ENCODE peak calls at places on chromosomes 16 and 17, in four cellular contexts. D is body of pancreas, X is Panc1, V is WERI-Rb-1. P is an unnamed sample.

GRCh38 chr17:55448681-55449080 is 27.0 kb upstream of the MMD start:
- DNase-seq in D (no peak), X (no peak), V (no peak), P (no peak)

GRCh38 chr16:1779741-1780676 is 2.4 kb downstream of the SPSB3 start:
- DNase-seq in D (no peak), X (no peak), V (no peak), P (peak; percentile 63)

GRCh38 chr16:28876016-28876659 is 2.1 kb upstream of the ATP2A1 start:
- DNase-seq in D (no peak), X (no peak), V (no peak), P (no peak)

GRCh38 chr16:54342001-54342776 is 55.6 kb upstream of the IRX3 start:
- DNase-seq in D (no peak), X (no peak), V (no peak), P (no peak)

GRCh38 chr16:17749706-17750105 is 278.9 kb upstream of the XYLT1 start:
- DNase-seq in D (no peak), X (no peak), V (no peak), P (no peak)

GRCh38 chr16:22139008-22139407 is 23.3 kb upstream of the SDR42E2 start:
- DNase-seq in D (no peak), X (no peak), V (no peak), P (no peak)

GRCh38 chr17:57235124-57235523 is 21.2 kb upstream of the MSI2 start:
- DNase-seq in D (no peak), X (no peak), V (no peak), P (no peak)

GRCh38 chr17:17376362-17376761 is 73.2 kb downstream of the NT5M start:
- DNase-seq in D (no peak), X (peak; percentile 55), V (no peak), P (no peak)

GRCh38 chr16:86783626-86784266 is 205.4 kb downstream of the FOXL1 start:
- DNase-seq in D (no peak), X (no peak), V (no peak), P (no peak)

GRCh38 chr17:34307110-34307509 is 12.1 kb upstream of the CCL8 start:
- DNase-seq in D (no peak), X (no peak), V (no peak), P (peak; percentile 40)

GRCh38 chr16:82034981-82035612 is at the start of gene HSD17B2:
- DNase-seq in D (no peak), X (no peak), V (no peak), P (no peak)

GRCh38 chr17:80104321-80104955 is 3.1 kb downstream of the GAA start:
- DNase-seq in D (no peak), X (no peak), V (peak; percentile 59), P (peak; percentile 42)

GRCh38 chr17:81481011-81481799 is 31.4 kb downstream of the ACTG1 start:
- DNase-seq in D (peak; percentile 44), X (no peak), V (peak; percentile 92), P (peak; percentile 83)

GRCh38 chr16:67923414-67924127 is 8.1 kb downstream of the CTRL start:
- DNase-seq in D (peak; percentile 48), X (no peak), V (no peak), P (no peak)

DNA sequence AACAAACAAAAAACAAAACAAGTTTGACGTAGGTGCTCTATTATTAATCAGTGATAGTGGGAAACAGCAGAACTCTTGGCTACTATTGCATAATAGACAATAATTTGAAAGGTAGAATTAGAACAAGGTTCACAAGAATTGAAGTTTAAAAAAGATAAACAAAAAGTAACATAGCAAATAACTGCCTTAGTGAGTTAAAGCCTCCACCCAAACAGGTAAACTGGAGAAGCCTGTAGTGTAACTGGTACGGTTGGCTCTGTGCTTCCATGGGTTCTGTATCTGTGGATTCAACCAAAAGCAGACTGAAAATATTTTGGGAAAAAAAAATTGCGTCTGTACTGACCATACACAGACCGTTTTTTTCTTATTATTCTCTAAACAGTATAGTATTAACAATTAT is 38.5 kb downstream of the MBTD1 start:
- DNase-seq in D (no peak), X (no peak), V (no peak), P (no peak)
- H3K36me3 ChIP-seq in D (peaks cover 16% of the 10 kb centered on the region), X (peaks cover 27% of the 10 kb centered on the region), V (peaks cover 84% of the 10 kb centered on the region), P (peaks cover 3% of the 10 kb centered on the region)

GRCh38 chr17:1839516-1839915 is 9.7 kb downstream of the RPA1 start:
- DNase-seq in D (no peak), X (no peak), V (no peak), P (no peak)

GRCh38 chr17:1847191-1847590 is 17.4 kb downstream of the RPA1 start:
- DNase-seq in D (no peak), X (no peak), V (no peak), P (no peak)

DNA sequence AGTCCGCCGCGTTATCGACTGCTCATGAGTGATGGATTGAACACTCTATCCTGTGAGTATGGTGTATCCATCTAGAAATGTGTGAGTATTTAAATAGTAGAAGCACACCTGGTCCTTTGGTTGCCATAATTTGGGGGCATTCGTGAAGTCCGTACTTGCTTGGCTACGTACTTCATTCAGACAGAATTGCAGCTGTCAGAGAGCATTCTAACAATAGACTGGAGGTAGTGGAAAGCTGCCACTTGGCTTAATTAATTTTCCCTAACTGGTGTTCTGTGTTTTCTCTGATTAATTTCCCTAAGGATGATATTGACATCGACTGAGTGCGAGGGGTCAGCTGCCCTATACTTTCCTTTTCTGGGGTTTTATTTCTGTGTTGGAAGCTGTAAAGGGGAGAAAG is 14.1 kb downstream of the RPA1 start:
- DNase-seq in D (no peak), X (no peak), V (no peak), P (no peak)
- H3K27ac ChIP-seq in D (no peak overlapping the region), X (no peak overlapping the region), V (no peak overlapping the region), P (peak overlapping the region; percentile 43)

GRCh38 chr17:50185724-50186545 is 15.5 kb downstream of the COL1A1 start:
- DNase-seq in D (no peak), X (no peak), V (no peak), P (no peak)
- H3K36me3 ChIP-seq in D (no peaks in the 10 kb centered on the region), X (no peaks in the 10 kb centered on the region), V (peaks cover 24% of the 10 kb centered on the region), P (no peaks in the 10 kb centered on the region)

DNA sequence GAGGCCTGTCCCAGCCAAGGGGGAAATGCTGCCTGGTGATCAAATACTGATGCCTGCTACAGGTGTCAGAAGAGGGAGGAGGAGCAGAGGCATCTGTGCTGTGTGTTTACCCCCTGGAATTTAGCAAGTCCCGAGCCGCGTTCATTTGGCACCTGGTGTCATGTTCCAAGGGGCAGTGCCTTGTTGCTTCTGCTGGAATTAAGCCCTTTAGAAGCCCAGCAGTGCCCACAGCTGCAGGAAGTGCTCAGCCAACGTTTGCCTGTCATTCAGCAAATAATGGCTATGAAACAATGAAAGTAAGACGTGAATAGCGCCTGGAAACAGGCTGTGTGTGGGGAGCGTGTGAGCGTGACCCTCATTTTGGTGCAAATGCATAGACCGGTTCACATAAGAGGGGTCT is 5.9 kb upstream of the ATP2C2 start:
- DNase-seq in D (no peak), X (no peak), V (no peak), P (no peak)
- H3K27ac ChIP-seq in D (no peak overlapping the region), X (no peak overlapping the region), V (no peak overlapping the region), P (no peak overlapping the region)

DNA sequence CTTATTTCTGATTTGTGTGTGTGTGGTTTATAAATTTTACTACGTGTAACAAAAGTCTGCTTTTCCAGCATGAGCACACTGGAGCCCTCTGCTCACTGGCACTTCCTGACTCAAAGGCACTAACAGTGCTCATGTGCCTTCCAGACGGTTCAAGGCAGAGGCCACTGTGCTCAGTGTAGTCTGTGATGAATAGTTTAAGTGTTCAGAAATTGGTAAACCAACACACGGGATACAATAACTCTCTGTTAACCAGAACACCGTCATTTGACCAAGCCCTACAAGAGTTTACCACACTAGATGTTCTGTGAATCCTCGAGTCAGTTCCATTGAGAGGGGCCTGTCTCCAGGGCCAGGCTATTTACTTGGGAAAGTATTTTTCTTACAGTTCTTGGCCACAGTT is 191.9 kb downstream of the MRTFB start:
- DNase-seq in D (no peak), X (no peak), V (no peak), P (no peak)
- H3K36me3 ChIP-seq in D (peaks cover 48% of the 10 kb centered on the region), X (peaks cover 42% of the 10 kb centered on the region), V (peaks cover 47% of the 10 kb centered on the region), P (peaks cover 84% of the 10 kb centered on the region)

GRCh38 chr16:48384305-48384981 is 770 bp downstream of the SIAH1 start:
- DNase-seq in D (peak; percentile 57), X (no peak), V (peak; percentile 68), P (peak; percentile 66)
- H3K27ac ChIP-seq in D (peak overlapping the region; percentile 95), X (peak overlapping the region; percentile 91), V (peak overlapping the region; percentile 100), P (peak overlapping the region; percentile 100)

GRCh38 chr16:9138731-9139501 is 47.5 kb downstream of the HAPSTR1 start:
- DNase-seq in D (peak; percentile 63), X (no peak), V (peak; percentile 89), P (peak; percentile 80)

GRCh38 chr16:9138021-9138680 is 46.7 kb downstream of the HAPSTR1 start:
- DNase-seq in D (no peak), X (no peak), V (no peak), P (peak; percentile 40)

GRCh38 chr16:9141813-9142212 is 50.4 kb downstream of the HAPSTR1 start:
- DNase-seq in D (no peak), X (no peak), V (no peak), P (no peak)

GRCh38 chr16:9136596-9136995 is 45.2 kb downstream of the HAPSTR1 start:
- DNase-seq in D (no peak), X (no peak), V (no peak), P (no peak)

DNA sequence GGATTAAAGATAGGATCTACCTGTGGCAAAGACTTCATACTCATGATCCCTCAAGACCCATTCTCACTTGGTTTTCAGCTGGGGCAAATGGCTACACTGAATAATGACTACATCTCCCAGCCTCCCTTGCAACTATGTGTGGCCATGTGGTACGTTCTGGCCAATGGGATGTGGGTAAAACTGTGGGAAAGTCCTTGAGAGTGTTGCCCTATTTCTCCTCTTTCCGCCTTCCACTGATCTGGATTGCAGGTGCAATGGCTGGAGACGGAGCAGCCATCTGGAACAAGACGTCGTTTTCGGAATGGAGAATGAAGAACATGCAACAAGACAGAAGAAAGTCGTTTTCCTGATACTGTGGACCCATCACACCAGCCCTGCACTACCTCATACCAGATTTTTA is 48.5 kb downstream of the HAPSTR1 start:
- DNase-seq in D (no peak), X (no peak), V (peak; percentile 57), P (peak; percentile 15)
- H3K36me3 ChIP-seq in D (no peaks in the 10 kb centered on the region), X (no peaks in the 10 kb centered on the region), V (no peaks in the 10 kb centered on the region), P (no peaks in the 10 kb centered on the region)

GRCh38 chr16:71431991-71432390 is 9.9 kb downstream of the TLE7 start:
- DNase-seq in D (no peak), X (no peak), V (no peak), P (no peak)

GRCh38 chr16:71431176-71431575 is 10.7 kb downstream of the TLE7 start:
- DNase-seq in D (no peak), X (no peak), V (no peak), P (no peak)

GRCh38 chr16:71429581-71429980 is 12.3 kb downstream of the TLE7 start:
- DNase-seq in D (no peak), X (no peak), V (no peak), P (no peak)

GRCh38 chr16:71430744-71431143 is 11.1 kb downstream of the TLE7 start:
- DNase-seq in D (no peak), X (no peak), V (no peak), P (no peak)

GRCh38 chr16:71432906-71433305 is 8.9 kb downstream of the TLE7 start:
- DNase-seq in D (no peak), X (no peak), V (no peak), P (no peak)
- H3K27ac ChIP-seq in D (no peak overlapping the region), X (no peak overlapping the region), V (no peak overlapping the region), P (no peak overlapping the region)

DNA sequence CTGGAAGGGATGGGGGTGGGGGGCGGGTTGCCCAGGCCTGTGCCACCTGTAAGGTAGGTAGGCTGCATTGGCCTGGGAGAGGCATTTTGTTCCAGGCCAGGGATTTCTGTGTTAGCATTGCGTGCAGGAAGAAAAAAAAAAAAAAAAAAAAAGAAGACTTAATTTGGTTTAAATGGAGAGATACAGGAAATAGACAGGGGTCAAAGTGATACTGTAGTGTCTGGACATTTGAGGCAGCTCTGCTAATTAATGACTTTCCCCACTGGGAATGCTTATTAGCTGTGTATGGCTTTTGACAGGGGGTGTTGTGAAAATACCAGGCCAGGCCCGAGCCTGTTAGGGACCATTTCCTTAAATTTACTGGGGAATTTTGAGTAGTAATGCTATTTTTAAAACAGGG is 927 bp downstream of the MAP2K4 start:
- DNase-seq in D (no peak), X (no peak), V (no peak), P (no peak)
- H3K36me3 ChIP-seq in D (no peaks in the 10 kb centered on the region), X (no peaks in the 10 kb centered on the region), V (no peaks in the 10 kb centered on the region), P (no peaks in the 10 kb centered on the region)

P was measured in psoas muscle.